ENCODE peak calls at places on chromosome 18, in five cellular contexts. N, Q, O, E and F are unnamed samples.
A peak's percentile ranks its signal among the peaks of the same experiment; 100 is the strongest.

GRCh38 chr18:78999939-79000338 is 20.3 kb downstream of the SALL3 start:
- DNase-seq in N (no peak), Q (no peak), O (no peak), E (no peak), F (no peak)

GRCh38 chr18:2905802-2906521 is 59.2 kb downstream of the EMILIN2 start:
- DNase-seq in N (peak; percentile 38), Q (peak; percentile 18), O (no peak), E (peak; percentile 15), F (no peak)

GRCh38 chr18:51211552-51211951 is 14.1 kb upstream of the MEX3C start:
- DNase-seq in N (peak; percentile 21), Q (peak; percentile 20), O (no peak), E (no peak), F (no peak)

GRCh38 chr18:51029378-51029693 is 677 bp upstream of the SMAD4 start:
- DNase-seq in N (no peak), Q (no peak), O (no peak), E (no peak), F (no peak)

GRCh38 chr18:48163184-48164095 is 233.0 kb upstream of the SMAD2 start:
- DNase-seq in N (no peak), Q (no peak), O (no peak), E (no peak), F (no peak)

GRCh38 chr18:37383036-37383788 is 182.4 kb downstream of the CELF4 start:
- DNase-seq in N (no peak), Q (no peak), O (no peak), E (no peak), F (no peak)

GRCh38 chr18:68960355-68960754 is 162.5 kb downstream of the CCDC102B start:
- DNase-seq in N (no peak), Q (no peak), O (no peak), E (no peak), F (no peak)

GRCh38 chr18:13797157-13797611 is 26.8 kb upstream of the MC5R start:
- DNase-seq in N (no peak), Q (no peak), O (no peak), E (no peak), F (no peak)

GRCh38 chr18:77559274-77559910 is 309.7 kb downstream of the GALR1 start:
- DNase-seq in N (no peak), Q (no peak), O (no peak), E (no peak), F (no peak)

GRCh38 chr18:70848329-70848728 is 559.5 kb downstream of the SOCS6 start:
- DNase-seq in N (no peak), Q (no peak), O (no peak), E (no peak), F (no peak)

GRCh38 chr18:56458770-56459450 is 179.5 kb downstream of the TXNL1 start:
- DNase-seq in N (no peak), Q (no peak), O (no peak), E (no peak), F (no peak)